ENCODE peak calls at places on chromosomes 16 and 17, in seven cellular contexts. F, S, W, T, U, N and D are unnamed samples.

GRCh38 chr17:68868708-68869107 is 86.5 kb downstream of the ABCA8 start:
- DNase-seq in U (no peak), S (peak; percentile 71), T (no peak), F (no peak), W (no peak), N (no peak), D (no peak)

GRCh38 chr17:57455063-57455914 is 199.0 kb downstream of the MSI2 start:
- DNase-seq in S (no peak), U (no peak), T (no peak), N (no peak), W (no peak), F (no peak), D (no peak)

GRCh38 chr16:79287424-79287917 is 313.1 kb downstream of the MAF start:
- DNase-seq in U (no peak), S (no peak), N (no peak), F (no peak), T (no peak), W (no peak), D (no peak)

GRCh38 chr17:48738803-48739526 is 10.4 kb upstream of the HOXB13 start:
- DNase-seq in T (peak; percentile 47), F (peak; percentile 65), W (no peak), N (no peak), U (no peak), S (no peak), D (no peak)

GRCh38 chr17:61426482-61427304 is 25.5 kb upstream of the TBX4 start:
- DNase-seq in S (no peak), W (peak; percentile 93), U (peak; percentile 81), F (no peak), N (no peak), T (no peak), D (no peak)

GRCh38 chr17:49557204-49558024 is 18.3 kb upstream of the NXPH3 start:
- DNase-seq in W (peak; percentile 53), T (peak; percentile 89), U (peak; percentile 74), N (peak; percentile 79), S (peak; percentile 37), F (peak; percentile 59), D (peak; percentile 50)

GRCh38 chr17:17435323-17435722 is 41.5 kb upstream of the MED9 start:
- DNase-seq in T (no peak), W (peak; percentile 93), S (no peak), N (no peak), F (no peak), U (peak; percentile 77), D (no peak)

GRCh38 chr17:60680754-60681153 is 3.1 kb downstream of the BCAS3 start:
- DNase-seq in F (no peak), N (no peak), W (no peak), S (no peak), T (no peak), U (no peak), D (no peak)

GRCh38 chr16:46763147-46763546 is 15.0 kb upstream of the MYLK3 start:
- DNase-seq in T (no peak), W (no peak), S (no peak), U (no peak), F (no peak), N (no peak), D (no peak)

GRCh38 chr16:75176926-75177325 is 28.6 kb downstream of the ZFP1 start:
- DNase-seq in U (no peak), S (no peak), F (no peak), N (no peak), T (no peak), W (no peak), D (no peak)

GRCh38 chr16:63188076-63188771 is 1152.0 kb upstream of the CDH8 start:
- DNase-seq in T (no peak), N (no peak), S (no peak), U (no peak), F (no peak), W (no peak), D (no peak)

GRCh38 chr16:24737916-24738594 is 8.6 kb downstream of the TNRC6A start:
- DNase-seq in S (no peak), U (no peak), T (no peak), N (no peak), W (no peak), F (no peak), D (no peak)

GRCh38 chr17:82924812-82925211 is 85.0 kb upstream of the ZNF750 start:
- DNase-seq in N (peak; percentile 7), U (no peak), S (no peak), T (no peak), F (no peak), W (no peak), D (no peak)

GRCh38 chr17:58387834-58388233 is 29.5 kb downstream of the RNF43 start:
- DNase-seq in N (no peak), W (no peak), S (no peak), T (no peak), U (no peak), F (no peak), D (no peak)

GRCh38 chr17:77737442-77738265 is 220.8 kb upstream of the TNRC6C start:
- DNase-seq in W (no peak), S (peak; percentile 14), N (no peak), F (peak; percentile 26), T (peak; percentile 72), U (no peak), D (no peak)

GRCh38 chr17:7988750-7989178 is 13.7 kb upstream of the GUCY2D start:
- DNase-seq in S (no peak), U (peak; percentile 71), W (peak; percentile 84), T (peak; percentile 87), F (no peak), N (peak; percentile 56), D (peak; percentile 9)

GRCh38 chr16:82509636-82510035 is 117.1 kb upstream of the CDH13 start:
- DNase-seq in S (no peak), W (no peak), N (no peak), U (no peak), T (no peak), F (no peak), D (no peak)

GRCh38 chr16:12245923-12246290 is 269.4 kb downstream of the SNX29 start:
- DNase-seq in F (no peak), W (no peak), N (no peak), U (no peak), T (no peak), S (no peak), D (no peak)

GRCh38 chr16:4525069-4525468 is 13.5 kb downstream of the CDIP1 start:
- DNase-seq in S (no peak), N (no peak), F (no peak), W (no peak), T (no peak), U (no peak), D (no peak)